ENCODE peak calls at places on chromosome 9, in eight cellular contexts. One of them, this sample, is unnamed.

GRCh38 chr9:121358747-121359146 is 11.3 kb downstream of the STOM start:
- DNase-seq in stimulated activated CD4-positive, alpha-beta T cell treated with anti-CD3 and anti-CD28 coated beads, Interleukin-2, amount 100 ng/mL, for 48 hours: no peak
- DNase-seq in NCI-H2171: no peak
- DNase-seq in NAMALWA: no peak
- DNase-seq in iris pigment epithelial cell: no peak
- DNase-seq in ureter: no peak
- DNase-seq in T-helper 17 cell: no peak
- DNase-seq in neural crest cell: no peak
- DNase-seq in this sample: no peak

GRCh38 chr9:134180786-134181647 is 16.7 kb upstream of the RNU6ATAC start:
- DNase-seq in iris pigment epithelial cell: no peak
- DNase-seq in stimulated activated CD4-positive, alpha-beta T cell treated with anti-CD3 and anti-CD28 coated beads, Interleukin-2, amount 100 ng/mL, for 48 hours: no peak
- DNase-seq in neural crest cell: no peak
- DNase-seq in ureter: no peak
- DNase-seq in NAMALWA: no peak
- DNase-seq in NCI-H2171: no peak
- DNase-seq in T-helper 17 cell: peak; percentile 6
- DNase-seq in this sample: no peak

GRCh38 chr9:81814794-81815464 is 113.3 kb upstream of the SPATA31D4 start:
- DNase-seq in NCI-H2171: no peak
- DNase-seq in NAMALWA: no peak
- DNase-seq in iris pigment epithelial cell: no peak
- DNase-seq in T-helper 17 cell: no peak
- DNase-seq in stimulated activated CD4-positive, alpha-beta T cell treated with anti-CD3 and anti-CD28 coated beads, Interleukin-2, amount 100 ng/mL, for 48 hours: no peak
- DNase-seq in neural crest cell: no peak
- DNase-seq in ureter: no peak
- DNase-seq in this sample: no peak

GRCh38 chr9:135989722-135990467 is 28.7 kb upstream of the UBAC1 start:
- DNase-seq in NAMALWA: no peak
- DNase-seq in neural crest cell: no peak
- DNase-seq in NCI-H2171: peak; percentile 87
- DNase-seq in ureter: no peak
- DNase-seq in stimulated activated CD4-positive, alpha-beta T cell treated with anti-CD3 and anti-CD28 coated beads, Interleukin-2, amount 100 ng/mL, for 48 hours: no peak
- DNase-seq in iris pigment epithelial cell: no peak
- DNase-seq in T-helper 17 cell: no peak
- DNase-seq in this sample: no peak

GRCh38 chr9:127449332-127449966 is 1.8 kb downstream of the RPL12 start:
- DNase-seq in neural crest cell: no peak
- DNase-seq in iris pigment epithelial cell: no peak
- DNase-seq in ureter: no peak
- DNase-seq in NAMALWA: no peak
- DNase-seq in T-helper 17 cell: no peak
- DNase-seq in stimulated activated CD4-positive, alpha-beta T cell treated with anti-CD3 and anti-CD28 coated beads, Interleukin-2, amount 100 ng/mL, for 48 hours: no peak
- DNase-seq in NCI-H2171: no peak
- DNase-seq in this sample: no peak

GRCh38 chr9:124675261-124676158 is 95.6 kb downstream of the NR6A1 start:
- DNase-seq in T-helper 17 cell: no peak
- DNase-seq in ureter: no peak
- DNase-seq in NAMALWA: peak; percentile 28
- DNase-seq in NCI-H2171: no peak
- DNase-seq in neural crest cell: no peak
- DNase-seq in stimulated activated CD4-positive, alpha-beta T cell treated with anti-CD3 and anti-CD28 coated beads, Interleukin-2, amount 100 ng/mL, for 48 hours: no peak
- DNase-seq in iris pigment epithelial cell: no peak
- DNase-seq in this sample: no peak

GRCh38 chr9:128324401-128324800 is 1.8 kb downstream of the COQ4 start:
- DNase-seq in iris pigment epithelial cell: no peak
- DNase-seq in ureter: no peak
- DNase-seq in neural crest cell: no peak
- DNase-seq in stimulated activated CD4-positive, alpha-beta T cell treated with anti-CD3 and anti-CD28 coated beads, Interleukin-2, amount 100 ng/mL, for 48 hours: no peak
- DNase-seq in T-helper 17 cell: no peak
- DNase-seq in NCI-H2171: no peak
- DNase-seq in NAMALWA: no peak
- DNase-seq in this sample: no peak

GRCh38 chr9:4117835-4118610 is 181.8 kb downstream of the GLIS3 start:
- DNase-seq in NAMALWA: peak; percentile 65
- DNase-seq in T-helper 17 cell: peak; percentile 16
- DNase-seq in iris pigment epithelial cell: no peak
- DNase-seq in neural crest cell: peak; percentile 4
- DNase-seq in stimulated activated CD4-positive, alpha-beta T cell treated with anti-CD3 and anti-CD28 coated beads, Interleukin-2, amount 100 ng/mL, for 48 hours: peak; percentile 69
- DNase-seq in NCI-H2171: no peak
- DNase-seq in ureter: no peak
- DNase-seq in this sample: no peak

GRCh38 chr9:21550392-21550791 is 68.3 kb upstream of the IFNE start:
- DNase-seq in ureter: no peak
- DNase-seq in iris pigment epithelial cell: no peak
- DNase-seq in stimulated activated CD4-positive, alpha-beta T cell treated with anti-CD3 and anti-CD28 coated beads, Interleukin-2, amount 100 ng/mL, for 48 hours: no peak
- DNase-seq in NAMALWA: no peak
- DNase-seq in T-helper 17 cell: no peak
- DNase-seq in neural crest cell: no peak
- DNase-seq in NCI-H2171: no peak
- DNase-seq in this sample: no peak

GRCh38 chr9:89891221-89892052 is 286.6 kb downstream of the GADD45G start:
- DNase-seq in neural crest cell: no peak
- DNase-seq in T-helper 17 cell: no peak
- DNase-seq in NAMALWA: no peak
- DNase-seq in iris pigment epithelial cell: no peak
- DNase-seq in stimulated activated CD4-positive, alpha-beta T cell treated with anti-CD3 and anti-CD28 coated beads, Interleukin-2, amount 100 ng/mL, for 48 hours: no peak
- DNase-seq in ureter: peak; percentile 42
- DNase-seq in NCI-H2171: no peak
- DNase-seq in this sample: no peak

GRCh38 chr9:85248514-85249312 is 493.0 kb downstream of the AGTPBP1 start:
- DNase-seq in NAMALWA: no peak
- DNase-seq in NCI-H2171: no peak
- DNase-seq in ureter: no peak
- DNase-seq in neural crest cell: no peak
- DNase-seq in stimulated activated CD4-positive, alpha-beta T cell treated with anti-CD3 and anti-CD28 coated beads, Interleukin-2, amount 100 ng/mL, for 48 hours: no peak
- DNase-seq in iris pigment epithelial cell: peak; percentile 42
- DNase-seq in T-helper 17 cell: no peak
- DNase-seq in this sample: peak; percentile 67

GRCh38 chr9:106885451-106885850 is 22.5 kb downstream of the ZNF462 start:
- DNase-seq in stimulated activated CD4-positive, alpha-beta T cell treated with anti-CD3 and anti-CD28 coated beads, Interleukin-2, amount 100 ng/mL, for 48 hours: no peak
- DNase-seq in T-helper 17 cell: no peak
- DNase-seq in NAMALWA: no peak
- DNase-seq in neural crest cell: no peak
- DNase-seq in iris pigment epithelial cell: peak; percentile 90
- DNase-seq in ureter: no peak
- DNase-seq in NCI-H2171: no peak
- DNase-seq in this sample: peak; percentile 82

GRCh38 chr9:4425358-4426045 is 64.8 kb upstream of the SLC1A1 start:
- DNase-seq in NAMALWA: no peak
- DNase-seq in T-helper 17 cell: no peak
- DNase-seq in NCI-H2171: no peak
- DNase-seq in neural crest cell: no peak
- DNase-seq in ureter: no peak
- DNase-seq in iris pigment epithelial cell: peak; percentile 24
- DNase-seq in stimulated activated CD4-positive, alpha-beta T cell treated with anti-CD3 and anti-CD28 coated beads, Interleukin-2, amount 100 ng/mL, for 48 hours: no peak
- DNase-seq in this sample: no peak

GRCh38 chr9:26329974-26330373 is 562.6 kb downstream of the CAAP1 start:
- DNase-seq in NAMALWA: no peak
- DNase-seq in ureter: no peak
- DNase-seq in neural crest cell: no peak
- DNase-seq in T-helper 17 cell: no peak
- DNase-seq in iris pigment epithelial cell: no peak
- DNase-seq in stimulated activated CD4-positive, alpha-beta T cell treated with anti-CD3 and anti-CD28 coated beads, Interleukin-2, amount 100 ng/mL, for 48 hours: no peak
- DNase-seq in NCI-H2171: no peak
- DNase-seq in this sample: no peak

GRCh38 chr9:3746296-3747275 is 220.8 kb upstream of the RFX3 start:
- DNase-seq in stimulated activated CD4-positive, alpha-beta T cell treated with anti-CD3 and anti-CD28 coated beads, Interleukin-2, amount 100 ng/mL, for 48 hours: peak; percentile 16
- DNase-seq in neural crest cell: no peak
- DNase-seq in NAMALWA: no peak
- DNase-seq in T-helper 17 cell: no peak
- DNase-seq in ureter: no peak
- DNase-seq in NCI-H2171: no peak
- DNase-seq in iris pigment epithelial cell: peak; percentile 89
- DNase-seq in this sample: peak; percentile 91

GRCh38 chr9:114281421-114282103 is 41.3 kb upstream of the ORM1 start:
- DNase-seq in stimulated activated CD4-positive, alpha-beta T cell treated with anti-CD3 and anti-CD28 coated beads, Interleukin-2, amount 100 ng/mL, for 48 hours: no peak
- DNase-seq in NAMALWA: no peak
- DNase-seq in neural crest cell: no peak
- DNase-seq in ureter: peak; percentile 67
- DNase-seq in NCI-H2171: peak; percentile 54
- DNase-seq in iris pigment epithelial cell: no peak
- DNase-seq in T-helper 17 cell: no peak
- DNase-seq in this sample: peak; percentile 70

GRCh38 chr9:22142681-22143080 is 133.6 kb upstream of the CDKN2B start:
- DNase-seq in NAMALWA: no peak
- DNase-seq in ureter: no peak
- DNase-seq in NCI-H2171: no peak
- DNase-seq in T-helper 17 cell: no peak
- DNase-seq in iris pigment epithelial cell: peak; percentile 85
- DNase-seq in neural crest cell: no peak
- DNase-seq in stimulated activated CD4-positive, alpha-beta T cell treated with anti-CD3 and anti-CD28 coated beads, Interleukin-2, amount 100 ng/mL, for 48 hours: no peak
- DNase-seq in this sample: no peak

GRCh38 chr9:94852373-94852772 is 125.9 kb downstream of the AOPEP start:
- DNase-seq in ureter: no peak
- DNase-seq in neural crest cell: no peak
- DNase-seq in stimulated activated CD4-positive, alpha-beta T cell treated with anti-CD3 and anti-CD28 coated beads, Interleukin-2, amount 100 ng/mL, for 48 hours: no peak
- DNase-seq in NCI-H2171: no peak
- DNase-seq in T-helper 17 cell: no peak
- DNase-seq in NAMALWA: no peak
- DNase-seq in iris pigment epithelial cell: no peak
- DNase-seq in this sample: no peak

GRCh38 chr9:116149844-116150243 is 3.7 kb upstream of the PAPPA start:
- DNase-seq in T-helper 17 cell: no peak
- DNase-seq in NCI-H2171: no peak
- DNase-seq in iris pigment epithelial cell: peak; percentile 59
- DNase-seq in NAMALWA: peak; percentile 53
- DNase-seq in neural crest cell: peak; percentile 45
- DNase-seq in stimulated activated CD4-positive, alpha-beta T cell treated with anti-CD3 and anti-CD28 coated beads, Interleukin-2, amount 100 ng/mL, for 48 hours: no peak
- DNase-seq in ureter: no peak
- DNase-seq in this sample: peak; percentile 49

GRCh38 chr9:91048739-91049138 is 247.1 kb downstream of the SYK start:
- DNase-seq in T-helper 17 cell: no peak
- DNase-seq in stimulated activated CD4-positive, alpha-beta T cell treated with anti-CD3 and anti-CD28 coated beads, Interleukin-2, amount 100 ng/mL, for 48 hours: no peak
- DNase-seq in iris pigment epithelial cell: no peak
- DNase-seq in ureter: no peak
- DNase-seq in NAMALWA: no peak
- DNase-seq in neural crest cell: no peak
- DNase-seq in NCI-H2171: no peak
- DNase-seq in this sample: no peak

GRCh38 chr9:104367507-104367906 is 136.6 kb upstream of the OR13F1 start:
- DNase-seq in neural crest cell: no peak
- DNase-seq in stimulated activated CD4-positive, alpha-beta T cell treated with anti-CD3 and anti-CD28 coated beads, Interleukin-2, amount 100 ng/mL, for 48 hours: no peak
- DNase-seq in NCI-H2171: no peak
- DNase-seq in NAMALWA: no peak
- DNase-seq in iris pigment epithelial cell: peak; percentile 39
- DNase-seq in ureter: no peak
- DNase-seq in T-helper 17 cell: no peak
- DNase-seq in this sample: no peak

GRCh38 chr9:127004946-127005769 is 90.6 kb downstream of the RALGPS1 start:
- DNase-seq in NAMALWA: no peak
- DNase-seq in T-helper 17 cell: peak; percentile 45
- DNase-seq in stimulated activated CD4-positive, alpha-beta T cell treated with anti-CD3 and anti-CD28 coated beads, Interleukin-2, amount 100 ng/mL, for 48 hours: peak; percentile 52
- DNase-seq in ureter: no peak
- DNase-seq in iris pigment epithelial cell: peak; percentile 58
- DNase-seq in NCI-H2171: no peak
- DNase-seq in neural crest cell: no peak
- DNase-seq in this sample: peak; percentile 69

GRCh38 chr9:124754289-124754688 is 16.8 kb downstream of the NR6A1 start:
- DNase-seq in stimulated activated CD4-positive, alpha-beta T cell treated with anti-CD3 and anti-CD28 coated beads, Interleukin-2, amount 100 ng/mL, for 48 hours: no peak
- DNase-seq in neural crest cell: no peak
- DNase-seq in NAMALWA: no peak
- DNase-seq in iris pigment epithelial cell: no peak
- DNase-seq in T-helper 17 cell: no peak
- DNase-seq in NCI-H2171: no peak
- DNase-seq in ureter: no peak
- DNase-seq in this sample: peak; percentile 54

GRCh38 chr9:8179381-8180053 is 379.9 kb upstream of the DMAC1 start:
- DNase-seq in T-helper 17 cell: no peak
- DNase-seq in ureter: no peak
- DNase-seq in iris pigment epithelial cell: no peak
- DNase-seq in neural crest cell: no peak
- DNase-seq in NCI-H2171: no peak
- DNase-seq in stimulated activated CD4-positive, alpha-beta T cell treated with anti-CD3 and anti-CD28 coated beads, Interleukin-2, amount 100 ng/mL, for 48 hours: no peak
- DNase-seq in NAMALWA: no peak
- DNase-seq in this sample: no peak

GRCh38 chr9:82570226-82570625 is 492.7 kb downstream of the RASEF start:
- DNase-seq in ureter: no peak
- DNase-seq in NAMALWA: no peak
- DNase-seq in NCI-H2171: no peak
- DNase-seq in neural crest cell: no peak
- DNase-seq in T-helper 17 cell: no peak
- DNase-seq in stimulated activated CD4-positive, alpha-beta T cell treated with anti-CD3 and anti-CD28 coated beads, Interleukin-2, amount 100 ng/mL, for 48 hours: no peak
- DNase-seq in iris pigment epithelial cell: no peak
- DNase-seq in this sample: no peak

GRCh38 chr9:27653246-27653645 is 80.0 kb upstream of the C9orf72 start:
- DNase-seq in stimulated activated CD4-positive, alpha-beta T cell treated with anti-CD3 and anti-CD28 coated beads, Interleukin-2, amount 100 ng/mL, for 48 hours: no peak
- DNase-seq in iris pigment epithelial cell: no peak
- DNase-seq in neural crest cell: no peak
- DNase-seq in T-helper 17 cell: no peak
- DNase-seq in NCI-H2171: no peak
- DNase-seq in ureter: no peak
- DNase-seq in NAMALWA: no peak
- DNase-seq in this sample: no peak

GRCh38 chr9:21852751-21853150 is 50.3 kb downstream of the MTAP start:
- DNase-seq in ureter: no peak
- DNase-seq in NAMALWA: no peak
- DNase-seq in stimulated activated CD4-positive, alpha-beta T cell treated with anti-CD3 and anti-CD28 coated beads, Interleukin-2, amount 100 ng/mL, for 48 hours: no peak
- DNase-seq in T-helper 17 cell: no peak
- DNase-seq in neural crest cell: no peak
- DNase-seq in iris pigment epithelial cell: no peak
- DNase-seq in NCI-H2171: no peak
- DNase-seq in this sample: no peak

GRCh38 chr9:113623851-113624485 is 160.4 kb downstream of the RGS3 start:
- DNase-seq in ureter: no peak
- DNase-seq in T-helper 17 cell: no peak
- DNase-seq in neural crest cell: no peak
- DNase-seq in NAMALWA: no peak
- DNase-seq in NCI-H2171: no peak
- DNase-seq in iris pigment epithelial cell: no peak
- DNase-seq in stimulated activated CD4-positive, alpha-beta T cell treated with anti-CD3 and anti-CD28 coated beads, Interleukin-2, amount 100 ng/mL, for 48 hours: no peak
- DNase-seq in this sample: no peak

GRCh38 chr9:129079829-129080228 is 1.1 kb upstream of the DOLPP1 start:
- DNase-seq in NCI-H2171: no peak
- DNase-seq in iris pigment epithelial cell: no peak
- DNase-seq in stimulated activated CD4-positive, alpha-beta T cell treated with anti-CD3 and anti-CD28 coated beads, Interleukin-2, amount 100 ng/mL, for 48 hours: no peak
- DNase-seq in T-helper 17 cell: no peak
- DNase-seq in NAMALWA: no peak
- DNase-seq in ureter: no peak
- DNase-seq in neural crest cell: no peak
- DNase-seq in this sample: no peak

GRCh38 chr9:134371731-134372130 is 45.5 kb downstream of the RXRA start:
- DNase-seq in NCI-H2171: no peak
- DNase-seq in T-helper 17 cell: no peak
- DNase-seq in NAMALWA: no peak
- DNase-seq in iris pigment epithelial cell: no peak
- DNase-seq in stimulated activated CD4-positive, alpha-beta T cell treated with anti-CD3 and anti-CD28 coated beads, Interleukin-2, amount 100 ng/mL, for 48 hours: no peak
- DNase-seq in neural crest cell: no peak
- DNase-seq in ureter: peak; percentile 91
- DNase-seq in this sample: no peak

GRCh38 chr9:133955821-133956411 is 36.2 kb downstream of the VAV2 start:
- DNase-seq in NCI-H2171: peak; percentile 57
- DNase-seq in stimulated activated CD4-positive, alpha-beta T cell treated with anti-CD3 and anti-CD28 coated beads, Interleukin-2, amount 100 ng/mL, for 48 hours: peak; percentile 8
- DNase-seq in ureter: no peak
- DNase-seq in NAMALWA: peak; percentile 80
- DNase-seq in iris pigment epithelial cell: peak; percentile 65
- DNase-seq in neural crest cell: peak; percentile 52
- DNase-seq in T-helper 17 cell: no peak
- DNase-seq in this sample: peak; percentile 58

GRCh38 chr9:134294228-134295071 is 31.8 kb upstream of the RXRA start:
- DNase-seq in NCI-H2171: no peak
- DNase-seq in stimulated activated CD4-positive, alpha-beta T cell treated with anti-CD3 and anti-CD28 coated beads, Interleukin-2, amount 100 ng/mL, for 48 hours: no peak
- DNase-seq in iris pigment epithelial cell: peak; percentile 34
- DNase-seq in ureter: peak; percentile 69
- DNase-seq in T-helper 17 cell: no peak
- DNase-seq in neural crest cell: no peak
- DNase-seq in NAMALWA: no peak
- DNase-seq in this sample: no peak

This sample was measured in Daoy.